ENCODE peak calls at places on chromosomes 3 and 15, in six cellular contexts. One of them, this sample, is unnamed.

GRCh38 chr3:134754768-134755559 is 40.1 kb upstream of the EPHB1 start:
- DNase-seq in amniotic stem cell: peak; percentile 0
- DNase-seq in Kasumi-1: peak; percentile 64
- DNase-seq in GM10248: peak; percentile 67
- DNase-seq in K562: peak; percentile 54
- DNase-seq in Daoy: peak; percentile 57
- DNase-seq in this sample: peak; percentile 36

GRCh38 chr3:159609620-159610019 is 379.0 kb upstream of the IL12A start:
- DNase-seq in amniotic stem cell: no peak
- DNase-seq in Kasumi-1: no peak
- DNase-seq in GM10248: no peak
- DNase-seq in K562: no peak
- DNase-seq in Daoy: peak; percentile 33
- DNase-seq in this sample: no peak

GRCh38 chr3:33364060-33364459 is 76.1 kb downstream of the UBP1 start:
- DNase-seq in amniotic stem cell: no peak
- DNase-seq in Kasumi-1: no peak
- DNase-seq in GM10248: no peak
- DNase-seq in K562: no peak
- DNase-seq in Daoy: no peak
- DNase-seq in this sample: no peak

GRCh38 chr3:42613462-42613861 is 13.0 kb downstream of the NKTR start:
- DNase-seq in amniotic stem cell: no peak
- DNase-seq in Kasumi-1: peak; percentile 59
- DNase-seq in GM10248: no peak
- DNase-seq in K562: peak; percentile 39
- DNase-seq in Daoy: no peak
- DNase-seq in this sample: no peak

GRCh38 chr15:35863655-35864054 is 317.7 kb upstream of the DPH6 start:
- DNase-seq in amniotic stem cell: no peak
- DNase-seq in Kasumi-1: no peak
- DNase-seq in GM10248: no peak
- DNase-seq in K562: no peak
- DNase-seq in Daoy: no peak
- DNase-seq in this sample: no peak

GRCh38 chr3:177770821-177771220 is 573.5 kb upstream of the TBL1XR1 start:
- DNase-seq in amniotic stem cell: peak; percentile 42
- DNase-seq in Kasumi-1: no peak
- DNase-seq in GM10248: no peak
- DNase-seq in K562: no peak
- DNase-seq in Daoy: no peak
- DNase-seq in this sample: no peak

GRCh38 chr15:80433836-80434235 is 29.7 kb downstream of the ARNT2 start:
- DNase-seq in amniotic stem cell: no peak
- DNase-seq in Kasumi-1: no peak
- DNase-seq in GM10248: no peak
- DNase-seq in K562: no peak
- DNase-seq in Daoy: no peak
- DNase-seq in this sample: no peak

GRCh38 chr15:69595009-69595825 is 142.6 kb downstream of the RPLP1 start:
- DNase-seq in amniotic stem cell: no peak
- DNase-seq in Kasumi-1: no peak
- DNase-seq in GM10248: no peak
- DNase-seq in K562: no peak
- DNase-seq in Daoy: no peak
- DNase-seq in this sample: peak; percentile 78

GRCh38 chr3:179100652-179101051 is 29.0 kb upstream of the ZMAT3 start:
- DNase-seq in amniotic stem cell: no peak
- DNase-seq in Kasumi-1: no peak
- DNase-seq in GM10248: no peak
- DNase-seq in K562: peak; percentile 13
- DNase-seq in Daoy: peak; percentile 15
- DNase-seq in this sample: no peak

GRCh38 chr3:72219752-72220151 is 434.8 kb upstream of the PROK2 start:
- DNase-seq in amniotic stem cell: no peak
- DNase-seq in Kasumi-1: no peak
- DNase-seq in GM10248: no peak
- DNase-seq in K562: no peak
- DNase-seq in Daoy: no peak
- DNase-seq in this sample: no peak

GRCh38 chr3:33716227-33716626 is 1.8 kb downstream of the CLASP2 start:
- DNase-seq in amniotic stem cell: no peak
- DNase-seq in Kasumi-1: peak; percentile 8
- DNase-seq in GM10248: no peak
- DNase-seq in K562: no peak
- DNase-seq in Daoy: no peak
- DNase-seq in this sample: no peak

GRCh38 chr3:64766463-64766862 is 78.7 kb upstream of the ADAMTS9 start:
- DNase-seq in amniotic stem cell: no peak
- DNase-seq in Kasumi-1: no peak
- DNase-seq in GM10248: no peak
- DNase-seq in K562: no peak
- DNase-seq in Daoy: no peak
- DNase-seq in this sample: peak; percentile 50

GRCh38 chr15:38316311-38316710 is 63.7 kb downstream of the SPRED1 start:
- DNase-seq in amniotic stem cell: no peak
- DNase-seq in Kasumi-1: no peak
- DNase-seq in GM10248: no peak
- DNase-seq in K562: no peak
- DNase-seq in Daoy: no peak
- DNase-seq in this sample: no peak

GRCh38 chr15:39291690-39292089 is 289.2 kb upstream of the THBS1 start:
- DNase-seq in amniotic stem cell: no peak
- DNase-seq in Kasumi-1: no peak
- DNase-seq in GM10248: no peak
- DNase-seq in K562: no peak
- DNase-seq in Daoy: no peak
- DNase-seq in this sample: no peak

GRCh38 chr15:52115598-52116427 is 3.2 kb upstream of the BCL2L10 start:
- DNase-seq in amniotic stem cell: no peak
- DNase-seq in Kasumi-1: no peak
- DNase-seq in GM10248: no peak
- DNase-seq in K562: no peak
- DNase-seq in Daoy: no peak
- DNase-seq in this sample: no peak

GRCh38 chr15:97840501-97840900 is 120.0 kb upstream of the ARRDC4 start:
- DNase-seq in amniotic stem cell: no peak
- DNase-seq in Kasumi-1: no peak
- DNase-seq in GM10248: no peak
- DNase-seq in K562: no peak
- DNase-seq in Daoy: peak; percentile 56
- DNase-seq in this sample: no peak

GRCh38 chr3:30073622-30074021 is 532.8 kb upstream of the TGFBR2 start:
- DNase-seq in amniotic stem cell: no peak
- DNase-seq in Kasumi-1: no peak
- DNase-seq in GM10248: no peak
- DNase-seq in K562: no peak
- DNase-seq in Daoy: peak; percentile 18
- DNase-seq in this sample: peak; percentile 15

GRCh38 chr3:107523361-107524213 is 825 bp downstream of the BBX start:
- DNase-seq in amniotic stem cell: no peak
- DNase-seq in Kasumi-1: peak; percentile 77
- DNase-seq in GM10248: peak; percentile 45
- DNase-seq in K562: peak; percentile 18
- DNase-seq in Daoy: peak; percentile 59
- DNase-seq in this sample: peak; percentile 60

GRCh38 chr3:108103040-108103751 is 12.4 kb upstream of the CD47 start:
- DNase-seq in amniotic stem cell: no peak
- DNase-seq in Kasumi-1: no peak
- DNase-seq in GM10248: no peak
- DNase-seq in K562: peak; percentile 42
- DNase-seq in Daoy: no peak
- DNase-seq in this sample: no peak

GRCh38 chr3:9679476-9680097 is 24.0 kb upstream of the CPNE9 start:
- DNase-seq in amniotic stem cell: no peak
- DNase-seq in Kasumi-1: no peak
- DNase-seq in GM10248: no peak
- DNase-seq in K562: no peak
- DNase-seq in Daoy: no peak
- DNase-seq in this sample: no peak

GRCh38 chr15:74275957-74276356 is 39.8 kb downstream of the CCDC33 start:
- DNase-seq in amniotic stem cell: no peak
- DNase-seq in Kasumi-1: no peak
- DNase-seq in GM10248: no peak
- DNase-seq in K562: peak; percentile 64
- DNase-seq in Daoy: peak; percentile 48
- DNase-seq in this sample: no peak

GRCh38 chr3:71725279-71725991 is at the start of gene EIF4E3:
- DNase-seq in amniotic stem cell: no peak
- DNase-seq in Kasumi-1: no peak
- DNase-seq in GM10248: peak; percentile 73
- DNase-seq in K562: peak; percentile 85
- DNase-seq in Daoy: peak; percentile 43
- DNase-seq in this sample: peak; percentile 37

GRCh38 chr3:159796744-159797143 is 191.9 kb upstream of the IL12A start:
- DNase-seq in amniotic stem cell: no peak
- DNase-seq in Kasumi-1: no peak
- DNase-seq in GM10248: no peak
- DNase-seq in K562: no peak
- DNase-seq in Daoy: peak; percentile 59
- DNase-seq in this sample: peak; percentile 72

GRCh38 chr3:28134792-28135375 is 106.5 kb upstream of the CMC1 start:
- DNase-seq in amniotic stem cell: no peak
- DNase-seq in Kasumi-1: no peak
- DNase-seq in GM10248: no peak
- DNase-seq in K562: no peak
- DNase-seq in Daoy: no peak
- DNase-seq in this sample: no peak

GRCh38 chr15:66780172-66780972 is 78.3 kb downstream of the SMAD6 start:
- DNase-seq in amniotic stem cell: peak; percentile 16
- DNase-seq in Kasumi-1: no peak
- DNase-seq in GM10248: no peak
- DNase-seq in K562: no peak
- DNase-seq in Daoy: peak; percentile 94
- DNase-seq in this sample: peak; percentile 70

GRCh38 chr15:98881526-98882517 is 125.8 kb downstream of the PGPEP1L start:
- DNase-seq in amniotic stem cell: no peak
- DNase-seq in Kasumi-1: peak; percentile 76
- DNase-seq in GM10248: peak; percentile 58
- DNase-seq in K562: peak; percentile 48
- DNase-seq in Daoy: peak; percentile 56
- DNase-seq in this sample: peak; percentile 68

GRCh38 chr3:110026421-110026820 is 689.1 kb upstream of the DPPA4 start:
- DNase-seq in amniotic stem cell: no peak
- DNase-seq in Kasumi-1: no peak
- DNase-seq in GM10248: no peak
- DNase-seq in K562: no peak
- DNase-seq in Daoy: no peak
- DNase-seq in this sample: peak; percentile 11

GRCh38 chr3:103047640-103048370 is 613.0 kb downstream of the ZPLD1 start:
- DNase-seq in amniotic stem cell: no peak
- DNase-seq in Kasumi-1: peak; percentile 35
- DNase-seq in GM10248: no peak
- DNase-seq in K562: no peak
- DNase-seq in Daoy: no peak
- DNase-seq in this sample: no peak

GRCh38 chr3:12916159-12916558 is 74.8 kb upstream of the RPL32 start:
- DNase-seq in amniotic stem cell: no peak
- DNase-seq in Kasumi-1: peak; percentile 25
- DNase-seq in GM10248: no peak
- DNase-seq in K562: no peak
- DNase-seq in Daoy: no peak
- DNase-seq in this sample: no peak

GRCh38 chr3:69784854-69785523 is 45.7 kb downstream of the MITF start:
- DNase-seq in amniotic stem cell: peak; percentile 66
- DNase-seq in Kasumi-1: no peak
- DNase-seq in GM10248: no peak
- DNase-seq in K562: no peak
- DNase-seq in Daoy: peak; percentile 89
- DNase-seq in this sample: peak; percentile 48

GRCh38 chr3:64530434-64531049 is 157.3 kb downstream of the ADAMTS9 start:
- DNase-seq in amniotic stem cell: no peak
- DNase-seq in Kasumi-1: peak; percentile 66
- DNase-seq in GM10248: peak; percentile 28
- DNase-seq in K562: peak; percentile 51
- DNase-seq in Daoy: peak; percentile 30
- DNase-seq in this sample: peak; percentile 64

This sample was measured in cardiac muscle cell.